ENCODE peak calls at places on chromosomes 11 and 22, in eight cellular contexts. S is lung microvascular endothelial cell; K is activated T-cell treated with anti-CD3 and anti-CD28 coated beads for 24 hours; Z is stimulated activated CD4-positive, alpha-beta T cell treated with anti-CD3 and anti-CD28 coated beads, Interleukin-15, amount 100 ng/mL, for 1 hour; B is T-helper 9 cell; N is NCI-H1105; C is NCI-H2171 treated with DMSO at 0.1 percent for 48 hours; E is naive thymus-derived CD8-positive, alpha-beta T cell. M is an unnamed sample.

GRCh38 chr11:119263352-119263940 is 53.5 kb downstream of the MCAM start:
- DNase-seq in B (no peak), C (no peak), K (no peak), S (peak), Z (no peak), N (no peak), E (peak), M (no peak)

GRCh38 chr22:49664371-49664881 is 163.2 kb downstream of the BRD1 start:
- DNase-seq in K (no peak), B (no peak), E (no peak), C (no peak), N (no peak), Z (no peak), S (no peak), M (no peak)

GRCh38 chr11:73612601-73613137 is 14.8 kb upstream of the FAM168A start:
- DNase-seq in S (no peak), C (no peak), E (no peak), N (no peak), B (no peak), K (no peak), Z (no peak), M (no peak)

GRCh38 chr11:2259466-2259830 is 10.9 kb downstream of the ASCL2 start:
- DNase-seq in E (no peak), S (no peak), B (no peak), Z (no peak), N (no peak), K (no peak), C (no peak), M (no peak)

GRCh38 chr11:12167098-12167999 is 57.0 kb downstream of the MICAL2 start:
- DNase-seq in C (no peak), E (no peak), B (no peak), S (peak), K (no peak), Z (no peak), N (no peak), M (no peak)

GRCh38 chr11:127002669-127003259 is 2.2 kb upstream of the KIRREL3 start:
- DNase-seq in B (no peak), C (peak), E (no peak), S (no peak), K (no peak), N (no peak), Z (no peak), M (no peak)

GRCh38 chr22:19756288-19757128 is 4.1 kb upstream of the TBX1 start:
- DNase-seq in E (peak), B (peak), K (peak), S (peak), N (peak), Z (peak), C (peak), M (no peak)

GRCh38 chr11:12182650-12183511 is 72.5 kb downstream of the MICAL2 start:
- DNase-seq in E (no peak), N (no peak), K (no peak), B (no peak), Z (no peak), C (no peak), S (peak), M (no peak)

GRCh38 chr22:39671936-39672335 is 101.4 kb downstream of the CACNA1I start:
- DNase-seq in C (no peak), Z (no peak), S (no peak), E (no peak), K (no peak), N (no peak), B (no peak), M (no peak)

GRCh38 chr11:11450744-11451362 is 97.8 kb upstream of the CSNK2A3 start:
- DNase-seq in S (no peak), E (no peak), N (no peak), C (no peak), Z (no peak), B (no peak), K (no peak), M (no peak)

GRCh38 chr22:45959719-45960476 is 17.1 kb downstream of the WNT7B start:
- DNase-seq in C (no peak), B (no peak), S (no peak), Z (no peak), E (no peak), N (no peak), K (no peak), M (no peak)

GRCh38 chr11:103947566-103947919 is 88.9 kb upstream of the DDI1 start:
- DNase-seq in Z (no peak), B (no peak), S (no peak), N (no peak), E (no peak), K (no peak), C (no peak), M (no peak)

GRCh38 chr11:91299980-91300379 is 924.6 kb upstream of the FAT3 start:
- DNase-seq in S (no peak), N (no peak), C (no peak), B (no peak), E (no peak), K (no peak), Z (no peak), M (no peak)

GRCh38 chr11:63882555-63883242 is 34.3 kb downstream of the RCOR2 start:
- DNase-seq in B (no peak), S (no peak), E (peak), C (no peak), Z (no peak), N (no peak), K (no peak), M (no peak)

GRCh38 chr22:30159561-30160353 is 79.5 kb downstream of the HORMAD2 start:
- DNase-seq in S (peak), C (no peak), K (no peak), Z (no peak), E (no peak), B (no peak), N (no peak), M (no peak)

GRCh38 chr11:120608061-120608460 is 96.5 kb downstream of the GRIK4 start:
- DNase-seq in K (no peak), E (no peak), C (no peak), B (no peak), Z (no peak), S (no peak), N (no peak), M (no peak)

GRCh38 chr11:20611892-20612291 is 12.5 kb downstream of the SLC6A5 start:
- DNase-seq in B (no peak), C (no peak), E (no peak), N (no peak), S (no peak), K (no peak), Z (no peak), M (no peak)

M was measured in posterior vena cava.